ENCODE peak calls at places on chromosomes 6 and 20, in four cellular contexts. Y, V, U and P are unnamed samples.
A peak's percentile ranks its signal among the peaks of the same experiment; 100 is the strongest.

GRCh38 chr6:7136859-7137334 is 29.1 kb downstream of the RREB1 start:
- DNase-seq in Y (no peak), V (no peak), U (no peak), P (no peak)

GRCh38 chr6:5950448-5950847 is 56.3 kb downstream of the NRN1 start:
- DNase-seq in Y (no peak), V (no peak), U (peak; percentile 65), P (no peak)

GRCh38 chr6:131779304-131779703 is 28.5 kb upstream of the ENPP1 start:
- DNase-seq in Y (no peak), V (no peak), U (no peak), P (no peak)

GRCh38 chr6:39137235-39137634 is 22.2 kb upstream of the SAYSD1 start:
- DNase-seq in Y (peak; percentile 41), V (no peak), U (peak; percentile 59), P (peak; percentile 53)

GRCh38 chr20:61557603-61558002 is 305.5 kb downstream of the CDH4 start:
- DNase-seq in Y (no peak), V (no peak), U (no peak), P (no peak)

GRCh38 chr6:43763133-43763797 is 6.7 kb upstream of the VEGFA start:
- DNase-seq in Y (peak; percentile 77), V (no peak), U (no peak), P (peak; percentile 40)

GRCh38 chr6:132797975-132798819 is at the start of gene SLC18B1:
- DNase-seq in Y (peak; percentile 26), V (no peak), U (peak; percentile 67), P (peak; percentile 61)

GRCh38 chr6:137102851-137103492 is 58.2 kb upstream of the IL20RA start:
- DNase-seq in Y (no peak), V (no peak), U (no peak), P (no peak)

GRCh38 chr6:2245103-2245953 is at the start of gene GMDS:
- DNase-seq in Y (peak; percentile 91), V (peak; percentile 67), U (peak; percentile 86), P (peak; percentile 83)
- H2BK5ac ChIP-seq in Y (peak within 1 kb of the TSS; percentile 77), V (peak within 1 kb of the TSS; percentile 46), U (no peak within 1 kb of the TSS), P (peak within 1 kb of the TSS; percentile 69)

DNA sequence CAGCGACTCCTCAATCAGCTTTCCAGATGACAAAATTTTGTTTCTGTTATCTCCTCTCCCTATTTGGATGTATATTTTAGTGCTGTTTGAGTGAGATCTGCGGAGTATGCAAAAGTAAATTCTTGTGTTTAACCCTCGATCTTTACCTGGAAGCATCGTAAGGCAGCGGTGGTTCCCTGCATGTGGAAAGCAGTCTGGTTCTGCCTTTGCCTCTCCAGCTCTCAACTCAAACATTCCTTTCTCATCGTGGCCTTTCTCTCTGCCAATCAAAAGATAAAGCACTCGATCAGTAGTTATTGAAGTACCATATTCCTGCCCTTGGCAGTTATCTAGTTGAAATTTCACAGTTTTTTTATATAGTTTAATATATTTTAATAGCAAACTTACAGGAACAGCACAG is 44.0 kb upstream of the BTN3A2 start:
- DNase-seq in Y (no peak), V (no peak), U (no peak), P (no peak)
- H3K27ac ChIP-seq in Y (no peak overlapping the region), V (no peak overlapping the region), U (no peak overlapping the region), P (no peak overlapping the region)

GRCh38 chr20:48007356-48007755 is 222.1 kb upstream of the SULF2 start:
- DNase-seq in Y (no peak), V (no peak), U (no peak), P (no peak)
- H3K4me1 ChIP-seq in Y (peaks cover 2% of the 10 kb centered on the region), V (peaks cover 2% of the 10 kb centered on the region), U (peaks cover 5% of the 10 kb centered on the region), P (peaks cover 7% of the 10 kb centered on the region)

GRCh38 chr6:108360919-108361311 is 66.1 kb downstream of the AFG1L start:
- DNase-seq in Y (no peak), V (no peak), U (no peak), P (no peak)
- H2BK5ac ChIP-seq in Y (no peak overlapping the region), V (no peak overlapping the region), U (no peak overlapping the region), P (no peak overlapping the region)

DNA sequence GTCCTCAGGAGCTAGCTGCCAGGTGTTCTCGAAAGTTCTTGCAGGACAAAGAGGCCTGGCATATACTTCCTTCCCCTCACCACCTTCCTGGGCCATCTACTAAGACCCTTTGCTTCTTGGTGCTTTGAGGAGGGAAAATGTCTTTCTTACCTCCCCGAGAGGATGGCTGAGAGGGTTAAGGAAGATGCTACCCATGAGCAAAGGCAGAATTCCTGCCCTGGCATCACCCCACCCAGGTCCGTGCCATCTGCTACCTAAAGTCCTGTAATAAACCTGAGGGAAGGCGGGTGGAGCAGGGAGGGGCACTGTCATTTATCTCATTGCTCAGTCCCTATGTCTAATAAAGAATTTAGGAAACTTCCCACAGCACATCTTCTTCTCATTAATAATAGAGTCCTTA is 16.2 kb downstream of the GFOD1 start:
- DNase-seq in Y (no peak), V (no peak), U (no peak), P (no peak)
- H3K27ac ChIP-seq in Y (no peak overlapping the region), V (no peak overlapping the region), U (no peak overlapping the region), P (no peak overlapping the region)

GRCh38 chr20:57509665-57510237 is 15.2 kb downstream of the CTCFL start:
- DNase-seq in Y (no peak), V (no peak), U (peak; percentile 43), P (no peak)
- H3K4me1 ChIP-seq in Y (no peaks in the 10 kb centered on the region), V (peaks cover 11% of the 10 kb centered on the region), U (peaks cover 6% of the 10 kb centered on the region), P (peaks cover 5% of the 10 kb centered on the region)

GRCh38 chr20:52152921-52153320 is 38.7 kb downstream of the ZFP64 start:
- DNase-seq in Y (no peak), V (no peak), U (no peak), P (no peak)
- H2BK5ac ChIP-seq in Y (no peak overlapping the region), V (no peak overlapping the region), U (no peak overlapping the region), P (no peak overlapping the region)

DNA sequence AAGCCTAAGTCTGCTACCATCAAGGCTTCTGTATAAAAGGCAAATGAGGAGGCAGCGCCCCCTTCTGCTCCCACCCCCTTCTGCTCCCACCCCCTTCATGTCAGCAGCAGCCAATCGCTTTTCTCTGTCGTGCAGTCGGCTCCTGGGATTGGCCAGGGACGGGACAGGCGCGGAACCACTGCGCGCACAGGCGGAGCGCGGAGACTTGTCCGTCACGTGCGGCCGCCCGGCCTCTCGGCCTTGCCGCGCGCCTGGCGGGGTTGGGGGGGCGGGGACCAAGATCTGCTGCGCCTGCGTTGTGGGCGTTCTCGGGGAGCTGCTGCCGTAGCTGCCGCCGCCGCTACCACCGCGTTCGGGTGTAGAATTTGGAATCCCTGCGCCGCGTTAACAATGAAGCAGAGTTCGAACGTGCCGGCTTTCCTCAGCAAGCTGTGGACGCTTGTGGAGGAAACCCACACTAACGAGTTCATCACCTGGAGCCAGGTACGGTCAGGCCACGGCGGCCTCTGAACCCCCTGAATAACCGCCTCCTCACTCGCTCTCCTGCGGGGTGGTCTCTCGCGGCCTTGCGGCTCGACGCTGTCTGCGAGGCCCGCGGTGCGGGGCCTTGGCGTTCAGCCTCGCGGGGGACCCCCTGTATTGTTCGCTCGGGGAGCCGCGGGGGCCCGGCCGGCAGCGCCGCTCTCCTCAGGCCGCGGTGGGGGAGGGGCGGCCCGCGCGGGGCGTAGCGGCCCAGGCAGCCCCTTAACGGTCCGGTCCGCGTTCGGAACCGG is at the start of gene HSF2:
- DNase-seq in Y (peak; percentile 99), V (peak; percentile 95), U (peak; percentile 99), P (peak; percentile 99)
- H3K27ac ChIP-seq in Y (peak within 1 kb of the TSS; percentile 84), V (peak within 1 kb of the TSS; percentile 64), U (no peak within 1 kb of the TSS), P (peak within 1 kb of the TSS; percentile 83)

GRCh38 chr20:37295001-37295400 is 5.5 kb downstream of the MANBAL start:
- DNase-seq in Y (peak; percentile 99), V (no peak), U (no peak), P (peak; percentile 98)
- H3K4me1 ChIP-seq in Y (peaks cover 27% of the 10 kb centered on the region), V (no peaks in the 10 kb centered on the region), U (no peaks in the 10 kb centered on the region), P (peaks cover 19% of the 10 kb centered on the region)